ENCODE peak calls at places on chromosomes 4 and X, in ten cellular contexts. C, J, F, A, E, V, Z, I, K and B are unnamed samples.

GRCh38 chr4:54229631-54230478 is 762 bp downstream of the PDGFRA start:
- DNase-seq in C (peak; percentile 24), J (peak; percentile 81), F (peak; percentile 38), A (no peak), E (no peak), V (no peak), Z (peak; percentile 27), I (peak; percentile 59), K (peak; percentile 64), B (no peak)

GRCh38 chrX:154317391-154318000 is 21.9 kb downstream of the TKTL1 start:
- DNase-seq in C (no peak), J (peak; percentile 81), F (peak; percentile 34), A (peak; percentile 37), E (no peak), V (peak; percentile 44), Z (no peak), I (peak; percentile 53), K (peak; percentile 34), B (no peak)

GRCh38 chr4:76298227-76298626 is 8.3 kb upstream of the STBD1 start:
- DNase-seq in C (no peak), J (no peak), F (no peak), A (no peak), E (no peak), V (no peak), Z (no peak), I (no peak), K (no peak), B (no peak)

GRCh38 chr4:25863347-25863784 is 578 bp upstream of the SEL1L3 start:
- DNase-seq in C (no peak), J (peak; percentile 84), F (peak; percentile 63), A (peak; percentile 3), E (peak; percentile 81), V (peak; percentile 27), Z (peak; percentile 19), I (peak; percentile 11), K (no peak), B (no peak)

GRCh38 chr4:70564033-70564432 is 28.0 kb upstream of the AMBN start:
- DNase-seq in C (no peak), J (peak; percentile 64), F (no peak), A (no peak), E (no peak), V (no peak), Z (no peak), I (no peak), K (no peak), B (no peak)

GRCh38 chrX:1393871-1394615 is 2.1 kb upstream of the SLC25A6 start:
- DNase-seq in C (no peak), J (peak; percentile 41), F (no peak), A (no peak), E (peak; percentile 3), V (no peak), Z (peak; percentile 10), I (no peak), K (no peak), B (no peak)

GRCh38 chrX:53440101-53440500 is 5.9 kb upstream of the HSD17B10 start:
- DNase-seq in C (no peak), J (no peak), F (no peak), A (peak; percentile 48), E (no peak), V (no peak), Z (no peak), I (no peak), K (no peak), B (no peak)

GRCh38 chr4:52876063-52876462 is 13.9 kb downstream of the RASL11B start:
- DNase-seq in C (no peak), J (no peak), F (no peak), A (no peak), E (no peak), V (no peak), Z (no peak), I (no peak), K (no peak), B (no peak)

DNA sequence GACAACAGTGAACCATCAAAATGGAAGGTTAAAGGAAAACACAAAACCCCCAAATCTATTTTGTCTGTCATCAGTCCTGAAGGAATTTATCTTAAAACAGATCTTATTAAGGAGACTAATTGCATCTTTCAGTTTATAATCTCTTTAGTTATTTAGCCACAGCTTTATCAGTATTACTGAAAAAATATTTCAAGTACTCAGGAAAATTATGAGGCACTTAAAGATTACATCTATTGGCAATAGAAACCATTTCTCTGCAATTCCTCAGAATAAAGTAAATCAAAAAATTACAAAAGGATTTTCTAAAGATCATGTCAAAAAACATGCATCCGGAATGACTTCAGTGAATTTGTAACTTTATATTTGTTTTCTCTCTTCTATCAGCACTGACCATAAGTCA is 35.2 kb downstream of the ANTXR2 start:
- DNase-seq in C (no peak), J (no peak), F (no peak), A (no peak), E (no peak), V (no peak), Z (no peak), I (no peak), K (no peak), B (no peak)
- TF ChIP-seq CTCF in C (no peak), J (no peak), F (no peak), A (no peak), E (no peak), V (no peak), Z (no peak), I (no peak), K (no peak), B (no peak)

GRCh38 chrX:19225906-19226305 is 103.6 kb upstream of the ADGRG2 start:
- DNase-seq in C (peak; percentile 2), J (peak; percentile 65), F (peak; percentile 10), A (peak; percentile 61), E (no peak), V (peak; percentile 69), Z (no peak), I (peak; percentile 3), K (peak; percentile 13), B (no peak)
- TF ChIP-seq CTCF in C (no peak), J (peak; percentile 56), F (no peak), A (peak; percentile 56), E (no peak), V (peak; percentile 45), Z (no peak), I (no peak), K (no peak), B (no peak)

GRCh38 chr4:11252149-11252548 is 176.5 kb downstream of the HS3ST1 start:
- DNase-seq in C (no peak), J (peak; percentile 86), F (no peak), A (no peak), E (no peak), V (no peak), Z (no peak), I (no peak), K (no peak), B (no peak)
- TF ChIP-seq CTCF in C (no peak), J (peak; percentile 60), F (no peak), A (no peak), E (no peak), V (no peak), Z (no peak), I (no peak), K (no peak), B (no peak)

GRCh38 chrX:150688911-150689451 is 4.2 kb upstream of the MTMR1 start:
- DNase-seq in C (peak; percentile 93), J (peak; percentile 74), F (no peak), A (peak; percentile 97), E (no peak), V (peak; percentile 61), Z (no peak), I (peak; percentile 60), K (peak; percentile 87), B (no peak)
- TF ChIP-seq CTCF in C (no peak), J (no peak), F (no peak), A (no peak), E (no peak), V (no peak), Z (no peak), I (no peak), K (no peak), B (no peak)

GRCh38 chrX:109777749-109778148 is 44.7 kb upstream of the ACSL4 start:
- DNase-seq in C (no peak), J (no peak), F (no peak), A (no peak), E (no peak), V (no peak), Z (no peak), I (no peak), K (no peak), B (no peak)

GRCh38 chrX:109776986-109777385 is 43.9 kb upstream of the ACSL4 start:
- DNase-seq in C (no peak), J (no peak), F (no peak), A (no peak), E (no peak), V (no peak), Z (no peak), I (no peak), K (no peak), B (no peak)

GRCh38 chrX:109774136-109774535 is 41.1 kb upstream of the ACSL4 start:
- DNase-seq in C (no peak), J (no peak), F (no peak), A (no peak), E (no peak), V (no peak), Z (no peak), I (peak; percentile 55), K (peak; percentile 47), B (no peak)

GRCh38 chrX:109774706-109775105 is 41.6 kb upstream of the ACSL4 start:
- DNase-seq in C (peak; percentile 33), J (no peak), F (no peak), A (peak; percentile 76), E (no peak), V (peak; percentile 56), Z (no peak), I (peak; percentile 85), K (peak; percentile 84), B (no peak)

GRCh38 chrX:109776432-109776831 is 43.4 kb upstream of the ACSL4 start:
- DNase-seq in C (no peak), J (no peak), F (no peak), A (no peak), E (no peak), V (no peak), Z (no peak), I (no peak), K (no peak), B (no peak)
- TF ChIP-seq CTCF in C (no peak), J (no peak), F (no peak), A (no peak), E (no peak), V (no peak), Z (no peak), I (no peak), K (no peak), B (no peak)

GRCh38 chrX:10017866-10018265 is 50.7 kb downstream of the CLDN34 start:
- DNase-seq in C (peak; percentile 76), J (no peak), F (no peak), A (peak; percentile 92), E (no peak), V (peak; percentile 72), Z (no peak), I (peak; percentile 69), K (peak; percentile 59), B (no peak)
- TF ChIP-seq CTCF in C (no peak), J (no peak), F (no peak), A (peak; percentile 25), E (no peak), V (no peak), Z (no peak), I (no peak), K (no peak), B (no peak)

GRCh38 chr4:22410645-22411247 is 105.1 kb downstream of the ADGRA3 start:
- DNase-seq in C (peak; percentile 37), J (no peak), F (no peak), A (peak; percentile 32), E (no peak), V (no peak), Z (no peak), I (peak; percentile 28), K (peak; percentile 18), B (no peak)
- TF ChIP-seq CTCF in C (peak; percentile 36), J (peak; percentile 81), F (peak; percentile 22), A (peak; percentile 65), E (no peak), V (peak; percentile 26), Z (peak; percentile 61), I (peak; percentile 46), K (peak; percentile 28), B (peak; percentile 86)

GRCh38 chrX:86013792-86014191 is 33.6 kb downstream of the CHM start:
- DNase-seq in C (no peak), J (no peak), F (no peak), A (no peak), E (no peak), V (no peak), Z (no peak), I (no peak), K (no peak), B (no peak)
- TF ChIP-seq CTCF in C (no peak), J (no peak), F (no peak), A (no peak), E (no peak), V (no peak), Z (no peak), I (no peak), K (no peak), B (no peak)